ENCODE peak calls at places on chromosomes 6 and 20, in five cellular contexts. G is psoas muscle; X is thoracic aorta; O is activated CD8-positive, alpha-beta memory T cell treated with anti-CD3 and anti-CD28 coated beads, Interleukin-2, amount 10 ng/mL, durations not matched to agents 7 days and 5 days; D is naive thymus-derived CD4-positive, alpha-beta T cell. T is an unnamed sample.

GRCh38 chr20:63230800-63231268 is 4.9 kb upstream of the BIRC7 start:
- ATAC-seq in G (peak; percentile 68), D (peak; percentile 27), X (no peak), O (peak; percentile 45), T (peak; percentile 97)

GRCh38 chr6:150368762-150369161 is at the start of gene IYD:
- ATAC-seq in D (no peak), X (no peak), G (no peak), O (no peak), T (no peak)

GRCh38 chr6:168499045-168499650 is 58.2 kb downstream of the SMOC2 start:
- ATAC-seq in D (no peak), O (no peak), G (no peak), X (no peak), T (no peak)

GRCh38 chr20:23320317-23320716 is 30.3 kb upstream of the NXT1 start:
- ATAC-seq in X (no peak), G (no peak), D (no peak), O (no peak), T (peak; percentile 79)

GRCh38 chr20:48832423-48832735 is 4.6 kb upstream of the PREX1 start:
- ATAC-seq in X (no peak), D (no peak), O (no peak), G (no peak), T (no peak)

GRCh38 chr6:43951756-43952675 is 175.2 kb downstream of the MRPL14 start:
- ATAC-seq in G (no peak), X (no peak), D (no peak), O (no peak), T (peak; percentile 28)

GRCh38 chr6:168609914-168610490 is 169.0 kb downstream of the SMOC2 start:
- ATAC-seq in D (no peak), X (no peak), G (no peak), O (no peak), T (no peak)

GRCh38 chr6:34223381-34223963 is 13.2 kb upstream of the HMGA1 start:
- ATAC-seq in D (no peak), G (peak; percentile 28), O (no peak), X (peak; percentile 44), T (peak; percentile 69)

GRCh38 chr20:818001-818664 is 15.4 kb upstream of the FAM110A start:
- ATAC-seq in O (no peak), X (no peak), D (no peak), G (no peak), T (no peak)

GRCh38 chr6:144296973-144297372 is 11.8 kb downstream of the UTRN start:
- ATAC-seq in X (no peak), O (no peak), D (no peak), G (peak; percentile 73), T (no peak)

GRCh38 chr6:18207438-18207837 is 52.2 kb downstream of the KDM1B start:
- ATAC-seq in O (no peak), G (no peak), D (no peak), X (no peak), T (no peak)

GRCh38 chr6:11207199-11207968 is 25.1 kb downstream of the NEDD9 start:
- ATAC-seq in D (peak; percentile 85), O (no peak), G (peak; percentile 93), X (peak; percentile 89), T (peak; percentile 82)

GRCh38 chr6:83815631-83816030 is 37.5 kb upstream of the RIPPLY2 start:
- ATAC-seq in X (no peak), D (no peak), O (no peak), G (no peak), T (no peak)

GRCh38 chr6:50236164-50236563 is 186.4 kb upstream of the DEFB112 start:
- ATAC-seq in O (no peak), X (no peak), G (no peak), D (no peak), T (no peak)

GRCh38 chr20:35515949-35516645 is 13.4 kb downstream of the C20orf173 start:
- ATAC-seq in X (no peak), D (no peak), G (peak; percentile 85), O (no peak), T (peak; percentile 95)

GRCh38 chr6:37987008-37987407 is 167.5 kb downstream of the ZFAND3 start:
- ATAC-seq in D (no peak), X (no peak), G (no peak), O (peak; percentile 27), T (peak; percentile 51)

T was measured in SK-N-SH treated with all-trans-retinoic acid at 6 μM for 48 hours.